ENCODE peak calls at places on chromosomes 11 and 22, in seven cellular contexts. D, Y, K, J, U, R and M are unnamed samples.
A peak's percentile ranks its signal among the peaks of the same experiment; 100 is the strongest.

GRCh38 chr11:76783294-76783900 is at the start of gene TSKU:
- DNase-seq in R (no peak), Y (no peak), D (peak; percentile 67), U (no peak), J (no peak), K (no peak), M (no peak)

GRCh38 chr22:27133951-27134664 is 476.7 kb downstream of the MIAT start:
- DNase-seq in D (peak; percentile 39), U (no peak), Y (no peak), J (no peak), K (no peak), R (peak; percentile 94), M (no peak)

GRCh38 chr11:4589024-4589423 is 4.8 kb upstream of the OR52I1 start:
- DNase-seq in R (no peak), U (no peak), Y (no peak), D (no peak), J (no peak), K (no peak), M (no peak)

GRCh38 chr11:34063061-34063795 is 11.7 kb downstream of the CAPRIN1 start:
- DNase-seq in D (no peak), R (no peak), Y (no peak), U (no peak), K (no peak), J (no peak), M (no peak)

GRCh38 chr11:67006029-67006884 is 16.7 kb upstream of the SYT12 start:
- DNase-seq in J (peak; percentile 55), U (no peak), K (no peak), R (no peak), D (peak; percentile 56), Y (no peak), M (peak; percentile 62)

GRCh38 chr11:110513521-110514450 is 84.0 kb downstream of the FDX1 start:
- DNase-seq in K (no peak), R (no peak), U (no peak), Y (no peak), D (no peak), J (no peak), M (no peak)

GRCh38 chr11:100748153-100748552 is 61.1 kb downstream of the ARHGAP42 start:
- DNase-seq in U (no peak), K (no peak), R (no peak), Y (no peak), D (no peak), J (no peak), M (no peak)

GRCh38 chr22:31122196-31122531 is 602 bp upstream of the INPP5J start:
- DNase-seq in R (no peak), U (no peak), K (no peak), D (peak; percentile 44), J (no peak), Y (no peak), M (no peak)

GRCh38 chr22:46007848-46008261 is 30.9 kb upstream of the WNT7B start:
- DNase-seq in D (peak; percentile 91), J (no peak), R (peak; percentile 62), Y (no peak), U (no peak), K (peak; percentile 90), M (no peak)

GRCh38 chr11:86035920-86036319 is 33.0 kb downstream of the PICALM start:
- DNase-seq in U (no peak), R (no peak), Y (no peak), D (no peak), J (no peak), K (no peak), M (no peak)

GRCh38 chr11:36744375-36745168 is 146.5 kb upstream of the RAG2 start:
- DNase-seq in R (peak; percentile 68), K (no peak), U (peak; percentile 56), Y (peak; percentile 12), D (peak; percentile 80), J (peak; percentile 25), M (peak; percentile 46)

GRCh38 chr11:16925495-16926065 is 88.6 kb downstream of the PLEKHA7 start:
- DNase-seq in J (no peak), U (no peak), K (peak; percentile 18), R (peak; percentile 32), D (peak; percentile 62), Y (no peak), M (peak; percentile 29)

GRCh38 chr22:44574057-44574456 is 76.0 kb upstream of the RTL6 start:
- DNase-seq in J (no peak), Y (no peak), K (no peak), R (peak; percentile 28), U (peak; percentile 11), D (no peak), M (peak; percentile 19)

GRCh38 chr11:100632970-100633452 is 54.1 kb upstream of the ARHGAP42 start:
- DNase-seq in R (peak; percentile 73), D (peak; percentile 74), K (peak; percentile 71), J (peak; percentile 27), U (no peak), Y (no peak), M (no peak)

GRCh38 chr22:46571642-46572250 is 34.3 kb upstream of the CELSR1 start:
- DNase-seq in K (no peak), U (no peak), D (no peak), Y (no peak), R (no peak), J (no peak), M (no peak)

GRCh38 chr11:5624489-5625278 is at the start of gene TRIM34:
- DNase-seq in D (no peak), J (peak; percentile 49), U (peak; percentile 58), R (peak; percentile 78), K (no peak), Y (peak; percentile 24), M (no peak)

GRCh38 chr11:43908191-43908590 is 27.6 kb downstream of the ALKBH3 start:
- DNase-seq in R (no peak), K (no peak), D (no peak), U (no peak), J (no peak), Y (no peak), M (no peak)

GRCh38 chr22:37518509-37519267 is 527 bp downstream of the CARD10 start:
- DNase-seq in R (no peak), J (no peak), K (no peak), Y (no peak), U (no peak), D (peak; percentile 38), M (no peak)

GRCh38 chr11:10350341-10350740 is 45.5 kb downstream of the ADM start:
- DNase-seq in R (peak; percentile 96), J (no peak), U (no peak), Y (no peak), D (no peak), K (no peak), M (peak; percentile 80)

GRCh38 chr22:44603774-44604173 is 98.2 kb upstream of the PRR5 start:
- DNase-seq in J (no peak), K (no peak), U (no peak), D (no peak), R (peak; percentile 20), Y (no peak), M (no peak)

GRCh38 chr11:2305862-2306823 is 4.3 kb downstream of the TSPAN32 start:
- DNase-seq in J (no peak), Y (no peak), K (no peak), D (peak; percentile 87), R (peak; percentile 41), U (no peak), M (no peak)